ENCODE peak calls at places on chromosomes 4 and X, in ten cellular contexts. N, X, B, S, C, T, W, Y, U and P are unnamed samples.
A peak's percentile ranks its signal among the peaks of the same experiment; 100 is the strongest.

GRCh38 chr4:24843121-24843520 is 47.7 kb downstream of the SOD3 start:
- DNase-seq in N (no peak), X (no peak), B (no peak), S (no peak), C (no peak), T (no peak), W (no peak), Y (no peak), U (no peak), P (no peak)

GRCh38 chr4:136810626-136811025 is 721.7 kb downstream of the PCDH18 start:
- DNase-seq in N (no peak), X (no peak), B (no peak), S (no peak), C (no peak), T (no peak), W (no peak), Y (peak; percentile 1), U (no peak), P (no peak)

GRCh38 chr4:2407991-2408342 is 10.5 kb downstream of the ZFYVE28 start:
- DNase-seq in N (no peak), X (no peak), B (no peak), S (no peak), C (no peak), T (no peak), W (no peak), Y (no peak), U (no peak), P (no peak)

GRCh38 chr4:3765271-3766206 is 646 bp upstream of the ADRA2C start:
- DNase-seq in N (no peak), X (peak; percentile 31), B (no peak), S (no peak), C (no peak), T (peak; percentile 45), W (peak; percentile 84), Y (peak; percentile 30), U (no peak), P (no peak)

GRCh38 chrX:114178126-114178525 is 405.8 kb upstream of the HTR2C start:
- DNase-seq in N (no peak), X (no peak), B (no peak), S (no peak), C (no peak), T (no peak), W (no peak), Y (no peak), U (no peak), P (no peak)

GRCh38 chr4:86579941-86580340 is 14.2 kb upstream of the PTPN13 start:
- DNase-seq in N (no peak), X (no peak), B (no peak), S (no peak), C (no peak), T (no peak), W (no peak), Y (no peak), U (no peak), P (no peak)

GRCh38 chr4:110589297-110589696 is 33.6 kb downstream of the PITX2 start:
- DNase-seq in N (no peak), X (no peak), B (no peak), S (no peak), C (no peak), T (no peak), W (no peak), Y (peak; percentile 15), U (no peak), P (no peak)

GRCh38 chr4:5133201-5133600 is 81.9 kb downstream of the STK32B start:
- DNase-seq in N (no peak), X (no peak), B (no peak), S (no peak), C (no peak), T (no peak), W (no peak), Y (no peak), U (no peak), P (no peak)

GRCh38 chr4:176150283-176150682 is 45.1 kb downstream of the SPATA4 start:
- DNase-seq in N (no peak), X (no peak), B (no peak), S (no peak), C (no peak), T (no peak), W (peak; percentile 45), Y (peak; percentile 44), U (no peak), P (no peak)

GRCh38 chrX:22081475-22082092 is 49.5 kb downstream of the PHEX start:
- DNase-seq in N (peak; percentile 25), X (peak; percentile 18), B (peak; percentile 0), S (peak; percentile 20), C (peak; percentile 63), T (peak; percentile 26), W (peak; percentile 80), Y (peak; percentile 46), U (peak; percentile 28), P (peak; percentile 59)

GRCh38 chrX:154409222-154409871 is at the start of gene DNASE1L1:
- DNase-seq in N (no peak), X (peak; percentile 77), B (peak; percentile 2), S (peak; percentile 57), C (peak; percentile 92), T (peak; percentile 89), W (peak; percentile 74), Y (peak; percentile 79), U (no peak), P (peak; percentile 84)

GRCh38 chr4:4851081-4851480 is 8.4 kb upstream of the MSX1 start:
- DNase-seq in N (no peak), X (no peak), B (no peak), S (no peak), C (peak; percentile 30), T (no peak), W (no peak), Y (no peak), U (no peak), P (no peak)

GRCh38 chr4:174273960-174274359 is 9.5 kb downstream of the FBXO8 start:
- DNase-seq in N (no peak), X (no peak), B (no peak), S (no peak), C (no peak), T (no peak), W (no peak), Y (no peak), U (no peak), P (no peak)

GRCh38 chr4:81754169-81754568 is 282.5 kb upstream of the RASGEF1B start:
- DNase-seq in N (no peak), X (no peak), B (no peak), S (no peak), C (no peak), T (no peak), W (no peak), Y (no peak), U (no peak), P (no peak)

GRCh38 chr4:122665148-122665547 is 44.3 kb upstream of the IL21 start:
- DNase-seq in N (no peak), X (no peak), B (no peak), S (no peak), C (no peak), T (no peak), W (no peak), Y (peak; percentile 20), U (no peak), P (no peak)

GRCh38 chr4:32010221-32010620 is 1290.1 kb downstream of the PCDH7 start:
- DNase-seq in N (no peak), X (no peak), B (no peak), S (no peak), C (no peak), T (no peak), W (no peak), Y (no peak), U (no peak), P (no peak)

GRCh38 chr4:83536649-83537352 is 893 bp downstream of the GPAT3 start:
- DNase-seq in N (no peak), X (no peak), B (no peak), S (no peak), C (no peak), T (peak; percentile 14), W (no peak), Y (no peak), U (no peak), P (no peak)

GRCh38 chr4:164301430-164301829 is 452.5 kb upstream of the SMIM31 start:
- DNase-seq in N (no peak), X (no peak), B (no peak), S (no peak), C (no peak), T (no peak), W (no peak), Y (no peak), U (no peak), P (no peak)

GRCh38 chr4:37689353-37689752 is 3.2 kb upstream of the RELL1 start:
- DNase-seq in N (no peak), X (no peak), B (no peak), S (no peak), C (no peak), T (no peak), W (no peak), Y (no peak), U (no peak), P (no peak)

GRCh38 chrX:105821471-105822081 is 763 bp upstream of the NRK start:
- DNase-seq in N (no peak), X (no peak), B (no peak), S (peak; percentile 4), C (peak; percentile 60), T (no peak), W (peak; percentile 42), Y (no peak), U (no peak), P (no peak)

GRCh38 chr4:175708739-175709138 is 103.3 kb downstream of the GPM6A start:
- DNase-seq in N (no peak), X (no peak), B (no peak), S (no peak), C (no peak), T (no peak), W (no peak), Y (no peak), U (no peak), P (no peak)

GRCh38 chrX:116290359-116290758 is 119.8 kb downstream of the AGTR2 start:
- DNase-seq in N (no peak), X (no peak), B (no peak), S (no peak), C (no peak), T (no peak), W (no peak), Y (no peak), U (no peak), P (no peak)

GRCh38 chrX:534804-535203 is 95.8 kb upstream of the SHOX start:
- DNase-seq in N (no peak), X (no peak), B (no peak), S (no peak), C (no peak), T (no peak), W (no peak), Y (no peak), U (no peak), P (no peak)

GRCh38 chrX:139446832-139447231 is 83.7 kb upstream of the F9 start:
- DNase-seq in N (no peak), X (no peak), B (no peak), S (no peak), C (no peak), T (no peak), W (no peak), Y (no peak), U (no peak), P (no peak)

GRCh38 chr4:68906238-68907137 is 45.1 kb downstream of the UGT2A3 start:
- DNase-seq in N (no peak), X (no peak), B (no peak), S (no peak), C (no peak), T (no peak), W (no peak), Y (no peak), U (no peak), P (peak; percentile 59)